ENCODE peak calls at places on chromosomes 2 and 18, in seven cellular contexts. V is fibroblast of lung; D is CD8-positive, alpha-beta T cell; G is HTR-8/SVneo; Z is A549; Y is ELF-1; O is stimulated activated CD8-positive, alpha-beta memory T cell treated with anti-CD3 and anti-CD28 coated beads, Interleukin-15, amount 100 ng/mL, for 1 hour. K is an unnamed sample.

GRCh38 chr2:160432633-160433032 is 61.0 kb downstream of the RBMS1 start:
- DNase-seq in V (peak), D (no peak), G (no peak), Z (peak), Y (peak), O (no peak), K (no peak)

GRCh38 chr2:173386441-173387044 is 31.9 kb downstream of the CDCA7 start:
- DNase-seq in V (no peak), D (no peak), G (no peak), Z (no peak), Y (peak), O (no peak), K (no peak)

GRCh38 chr2:203112342-203112741 is 97.7 kb downstream of the NBEAL1 start:
- DNase-seq in V (no peak), D (no peak), G (no peak), Z (no peak), Y (no peak), O (no peak), K (no peak)

GRCh38 chr2:75605770-75606535 is 40.6 kb upstream of the MRPL19 start:
- DNase-seq in V (peak), D (no peak), G (peak), Z (peak), Y (peak), O (no peak), K (no peak)

GRCh38 chr2:67579207-67579606 is 182.1 kb downstream of the ETAA1 start:
- DNase-seq in V (peak), D (no peak), G (no peak), Z (no peak), Y (no peak), O (no peak), K (no peak)

GRCh38 chr2:212021947-212022346 is 516.7 kb downstream of the ERBB4 start:
- DNase-seq in V (peak), D (no peak), G (no peak), Z (peak), Y (no peak), O (no peak), K (no peak)

GRCh38 chr2:81598437-81598836 is 1293.9 kb upstream of the LRRTM1 start:
- DNase-seq in V (no peak), D (no peak), G (no peak), Z (no peak), Y (no peak), O (no peak), K (no peak)

GRCh38 chr18:54130177-54130576 is 94.3 kb downstream of the MBD2 start:
- DNase-seq in V (no peak), D (no peak), G (no peak), Z (no peak), Y (no peak), O (no peak), K (no peak)

GRCh38 chr2:108316194-108316880 is 27.6 kb downstream of the SULT1C2 start:
- DNase-seq in V (no peak), D (no peak), G (no peak), Z (no peak), Y (peak), O (no peak), K (no peak)

GRCh38 chr18:45688834-45689233 is 35.1 kb upstream of the SLC14A1 start:
- DNase-seq in V (no peak), D (peak), G (no peak), Z (no peak), Y (no peak), O (no peak), K (no peak)

GRCh38 chr2:1927896-1928568 is 183.7 kb upstream of the PXDN start:
- DNase-seq in V (no peak), D (no peak), G (no peak), Z (no peak), Y (peak), O (no peak), K (no peak)

GRCh38 chr2:101124684-101125366 is 26.4 kb downstream of the TBC1D8 start:
- DNase-seq in V (peak), D (no peak), G (peak), Z (peak), Y (peak), O (no peak), K (no peak)

GRCh38 chr18:67239826-67240225 is 276.7 kb downstream of the DSEL start:
- DNase-seq in V (no peak), D (no peak), G (no peak), Z (no peak), Y (no peak), O (no peak), K (no peak)

GRCh38 chr2:47022399-47022798 is 106.8 kb upstream of the MCFD2 start:
- DNase-seq in V (no peak), D (no peak), G (no peak), Z (no peak), Y (no peak), O (no peak), K (no peak)

GRCh38 chr2:10829304-10829703 is 16.7 kb upstream of the PDIA6 start:
- DNase-seq in V (no peak), D (no peak), G (no peak), Z (no peak), Y (no peak), O (no peak), K (no peak)

GRCh38 chr2:200305797-200306718 is at the start of gene SPATS2L:
- DNase-seq in V (peak), D (peak), G (peak), Z (peak), Y (peak), O (peak), K (peak)

GRCh38 chr2:239267411-239267941 is 133.3 kb downstream of the HDAC4 start:
- DNase-seq in V (peak), D (peak), G (no peak), Z (no peak), Y (no peak), O (peak), K (peak)

GRCh38 chr2:149648282-149649030 is 60.9 kb upstream of the MMADHC start:
- DNase-seq in V (peak), D (no peak), G (peak), Z (peak), Y (peak), O (no peak), K (no peak)

GRCh38 chr2:10123281-10123680 is 742 bp downstream of the RRM2 start:
- DNase-seq in V (no peak), D (no peak), G (no peak), Z (no peak), Y (no peak), O (no peak), K (no peak)

GRCh38 chr18:10135302-10135926 is 221.6 kb downstream of the VAPA start:
- DNase-seq in V (peak), D (no peak), G (no peak), Z (no peak), Y (no peak), O (no peak), K (no peak)

GRCh38 chr2:174971868-174972781 is 33.1 kb downstream of the CHN1 start:
- DNase-seq in V (peak), D (no peak), G (peak), Z (peak), Y (no peak), O (no peak), K (no peak)

GRCh38 chr18:48374423-48375149 is 34.6 kb downstream of the ZBTB7C start:
- DNase-seq in V (peak), D (no peak), G (no peak), Z (no peak), Y (no peak), O (no peak), K (no peak)

K was measured in activated CD4-positive, CD25-positive, alpha-beta regulatory T cell treated with anti-CD3 and anti-CD28 coated beads, Interleukin-2, amount 50 U/mL, for 16 hours.